ENCODE peak calls at places on chromosomes 13 and 19, in five cellular contexts. D is dorsolateral prefrontal cortex, X is fibroblast of lung, R is GM23338, G is thoracic aorta. S is an unnamed sample.

GRCh38 chr13:105466376-105466775 is 1069.1 kb downstream of the EFNB2 start:
- DNase-seq in R (no peak), D (no peak), X (no peak), G (no peak), S (no peak)

GRCh38 chr19:40264314-40265054 is 20.7 kb downstream of the AKT2 start:
- DNase-seq in G (no peak), R (peak), D (no peak), X (no peak), S (no peak)

GRCh38 chr19:15464394-15465385 is at the start of gene RASAL3:
- DNase-seq in X (no peak), R (peak), D (no peak), G (no peak), S (no peak)

GRCh38 chr13:60265566-60265965 is 101.8 kb upstream of the DIAPH3 start:
- DNase-seq in R (no peak), X (no peak), D (no peak), G (no peak), S (no peak)

GRCh38 chr19:44648536-44649370 is 5.0 kb downstream of the PVR start:
- DNase-seq in R (no peak), X (peak), G (no peak), D (no peak), S (no peak)

GRCh38 chr19:42166336-42166735 is 34.1 kb upstream of the POU2F2 start:
- DNase-seq in D (no peak), X (no peak), G (no peak), R (no peak), S (no peak)

GRCh38 chr13:111411186-111411858 is 90.9 kb downstream of the TEX29 start:
- DNase-seq in G (no peak), D (no peak), R (peak), X (no peak), S (no peak)

GRCh38 chr13:27472941-27473340 is 22.6 kb upstream of the MTIF3 start:
- DNase-seq in D (no peak), R (no peak), X (no peak), G (no peak), S (no peak)

GRCh38 chr19:5547881-5548280 is 19.9 kb downstream of the TINCR start:
- DNase-seq in G (no peak), R (peak), X (peak), D (no peak), S (peak)

GRCh38 chr19:33684550-33685303 is 63.0 kb downstream of the CHST8 start:
- DNase-seq in D (peak), X (no peak), R (no peak), G (no peak), S (no peak)

GRCh38 chr13:106573855-106574254 is 5.9 kb upstream of the ARGLU1 start:
- DNase-seq in X (peak), D (no peak), R (no peak), G (no peak), S (peak)

GRCh38 chr13:29619995-29620394 is 24.5 kb upstream of the SLC7A1 start:
- DNase-seq in X (no peak), R (no peak), D (no peak), G (no peak), S (no peak)

GRCh38 chr13:106802917-106803316 is 235.0 kb upstream of the ARGLU1 start:
- DNase-seq in D (no peak), R (peak), X (no peak), G (no peak), S (no peak)

GRCh38 chr13:100291626-100292025 is 202.7 kb downstream of the PCCA start:
- DNase-seq in R (no peak), D (no peak), X (no peak), G (no peak), S (no peak)

GRCh38 chr19:3601021-3601420 is 5.7 kb downstream of the TBXA2R start:
- DNase-seq in G (no peak), R (no peak), X (no peak), D (no peak), S (no peak)

GRCh38 chr19:44643605-44644390 is at the start of gene PVR:
- DNase-seq in D (peak), X (peak), R (peak), G (peak), S (peak)

GRCh38 chr19:3224346-3225325 is at the start of gene CELF5:
- DNase-seq in R (peak), X (peak), G (no peak), D (no peak), S (peak)

GRCh38 chr13:79056706-79057105 is 349.3 kb downstream of the RBM26 start:
- DNase-seq in R (peak), G (no peak), X (no peak), D (no peak), S (no peak)

GRCh38 chr19:6249296-6249695 is 30.5 kb downstream of the MLLT1 start:
- DNase-seq in G (no peak), R (no peak), D (peak), X (no peak), S (no peak)

GRCh38 chr19:14560776-14561108 is 11.1 kb downstream of the NDUFB7 start:
- DNase-seq in X (no peak), R (no peak), D (no peak), G (no peak), S (no peak)

GRCh38 chr13:85812282-85812681 is 13.1 kb upstream of the SLITRK6 start:
- DNase-seq in G (no peak), R (no peak), D (no peak), X (no peak), S (no peak)

GRCh38 chr19:53881482-53882390 is at the start of gene PRKCG:
- DNase-seq in X (no peak), G (no peak), R (peak), D (no peak), S (peak)

GRCh38 chr19:35748106-35749020 is at the start of gene LIN37:
- DNase-seq in G (peak), X (peak), R (peak), D (peak), S (peak)

GRCh38 chr13:77833331-77833863 is 85.2 kb downstream of the EDNRB start:
- DNase-seq in X (peak), R (no peak), G (no peak), D (no peak), S (no peak)

GRCh38 chr19:48741222-48741999 is 1.0 kb upstream of the RASIP1 start:
- DNase-seq in X (no peak), G (no peak), R (peak), D (no peak), S (peak)

GRCh38 chr13:97372929-97373328 is 61.0 kb upstream of the RAP2A start:
- DNase-seq in G (no peak), X (no peak), D (no peak), R (no peak), S (no peak)

GRCh38 chr19:19618384-19619051 is at the start of gene PBX4:
- DNase-seq in X (peak), R (peak), G (peak), D (peak), S (peak)

GRCh38 chr13:26449063-26449848 is 108.2 kb upstream of the WASF3 start:
- DNase-seq in X (no peak), D (no peak), G (no peak), R (no peak), S (no peak)

GRCh38 chr13:110869231-110869804 is 45.6 kb downstream of the ANKRD10 start:
- DNase-seq in G (no peak), X (no peak), R (peak), D (no peak), S (no peak)

GRCh38 chr13:114154476-114154875 is 22.1 kb upstream of the RASA3 start:
- DNase-seq in X (no peak), R (no peak), G (no peak), D (no peak), S (no peak)

GRCh38 chr19:45824041-45824471 is 8.9 kb upstream of the RSPH6A start:
- DNase-seq in R (no peak), G (no peak), D (peak), X (no peak), S (peak)

GRCh38 chr19:47663435-47663910 is 49.7 kb upstream of the EHD2 start:
- DNase-seq in X (peak), D (no peak), R (no peak), G (no peak), S (no peak)
- H3K4me3 ChIP-seq in X (peak), D (no peak), R (no peak), G (peak), S (no peak)

DNA sequence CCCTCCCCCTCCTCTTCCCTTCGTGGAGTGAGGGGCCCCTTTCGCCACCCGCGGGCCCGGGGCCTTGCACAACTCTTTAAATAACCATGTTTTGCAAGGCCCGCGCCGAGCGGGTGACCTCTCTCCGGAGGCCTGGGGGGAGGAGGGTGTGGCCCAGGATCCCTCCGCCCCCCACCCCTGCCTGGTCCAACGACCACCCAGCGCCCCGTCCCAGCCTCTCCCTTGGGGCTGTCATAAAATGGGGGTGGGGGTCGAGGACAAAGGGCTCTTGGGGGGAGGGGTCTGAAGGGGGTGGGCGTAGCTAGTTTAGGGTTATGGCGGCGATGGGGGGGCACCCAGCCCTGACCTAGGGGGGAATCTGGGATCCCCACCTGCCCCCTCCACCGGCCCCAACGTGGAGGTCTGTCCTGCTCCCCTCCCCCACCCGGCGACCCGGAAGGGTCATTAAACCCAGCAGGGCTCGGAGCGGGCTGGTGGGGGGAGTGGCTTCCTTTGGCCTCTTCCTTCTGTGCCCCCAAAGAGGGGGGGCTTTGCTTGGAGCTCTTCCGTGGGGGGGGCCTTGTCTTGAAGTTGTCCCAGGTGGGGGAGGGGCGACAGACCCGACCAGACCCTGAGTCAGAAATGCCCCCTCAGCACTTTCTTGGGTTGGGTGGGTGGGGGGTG is 1.3 kb downstream of the ARID3A start:
- DNase-seq in G (no peak), X (peak), R (peak), D (no peak), S (peak)
- H3K4me3 ChIP-seq in G (peak), X (peak), R (peak), D (peak), S (peak)

GRCh38 chr13:37647038-37647650 is 48.6 kb upstream of the POSTN start:
- DNase-seq in G (no peak), D (no peak), X (no peak), R (peak), S (no peak)
- H3K4me3 ChIP-seq in G (no peak), D (no peak), X (no peak), R (no peak), S (no peak)

GRCh38 chr13:93225610-93226009 is 997 bp upstream of the GPC6 start:
- DNase-seq in X (no peak), D (no peak), R (no peak), G (no peak), S (no peak)
- H3K4me3 ChIP-seq in X (no peak), D (no peak), R (peak), G (peak), S (no peak)

DNA sequence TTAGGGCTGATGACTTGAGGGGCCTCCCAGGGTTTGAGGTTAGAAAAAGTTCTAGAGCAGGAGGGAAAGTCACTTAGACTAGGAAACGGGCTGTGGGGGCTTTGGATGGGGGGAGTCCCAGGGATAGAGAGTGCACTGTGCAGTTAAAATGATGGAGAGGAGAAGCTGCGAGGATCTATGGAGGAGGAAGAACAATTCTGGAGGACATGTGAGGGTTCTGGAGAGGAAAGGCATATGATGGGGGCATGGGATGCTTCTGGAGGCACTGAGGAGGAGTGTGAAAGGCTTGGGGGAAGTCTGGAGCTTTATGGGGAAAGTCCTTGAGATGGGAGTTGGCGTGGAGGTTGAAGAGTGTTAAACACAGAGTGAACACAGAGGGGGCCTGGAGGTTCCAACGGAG is 2.2 kb downstream of the KCNC3 start:
- DNase-seq in G (no peak), R (no peak), X (no peak), D (no peak), S (no peak)
- H3K4me3 ChIP-seq in G (no peak), R (peak), X (no peak), D (peak), S (no peak)

DNA sequence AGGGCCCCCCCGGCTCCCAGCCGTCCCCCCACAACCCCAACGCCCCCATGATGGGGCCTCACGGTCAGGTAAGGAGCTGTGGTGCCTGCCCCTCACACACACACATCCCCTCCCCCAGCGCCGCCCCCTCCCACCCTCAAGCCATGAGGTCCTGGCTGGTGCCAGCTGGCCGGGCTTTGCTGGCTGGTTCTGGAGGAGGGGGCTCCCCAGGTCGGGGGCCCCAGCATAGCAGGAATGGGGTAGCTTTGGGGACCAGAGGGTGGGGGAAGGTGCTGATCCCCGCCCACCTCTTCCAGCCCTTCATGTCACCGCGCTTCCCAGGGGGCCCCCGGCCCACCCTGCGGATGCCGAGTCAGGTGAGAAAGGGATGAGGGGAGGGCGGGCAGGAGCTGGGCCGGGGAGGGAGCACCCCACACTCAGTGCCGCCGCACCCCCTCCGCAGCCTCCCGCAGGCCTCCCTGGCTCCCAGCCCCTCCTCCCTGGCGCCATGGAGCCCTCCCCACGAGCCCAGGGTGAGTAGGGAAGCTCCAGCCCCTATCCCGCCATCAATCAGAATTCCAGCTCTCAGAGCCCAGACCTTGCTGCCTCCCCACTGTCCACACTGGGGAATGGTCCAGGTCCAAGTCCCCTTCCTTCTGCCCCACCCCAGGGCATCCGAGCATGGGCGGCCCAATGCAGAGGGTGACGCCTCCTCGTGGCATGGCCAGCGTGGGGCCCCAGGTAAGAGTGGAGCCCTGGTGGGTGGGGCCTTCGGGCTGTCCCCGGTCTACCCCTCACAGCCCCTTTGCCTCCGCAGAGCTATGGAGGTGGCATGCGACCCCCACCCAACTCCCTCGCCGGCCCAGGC is 6.4 kb downstream of the ISYNA1 start:
- DNase-seq in X (no peak), D (no peak), G (no peak), R (peak), S (no peak)
- H3K4me3 ChIP-seq in X (no peak), D (no peak), G (no peak), R (peak), S (no peak)

DNA sequence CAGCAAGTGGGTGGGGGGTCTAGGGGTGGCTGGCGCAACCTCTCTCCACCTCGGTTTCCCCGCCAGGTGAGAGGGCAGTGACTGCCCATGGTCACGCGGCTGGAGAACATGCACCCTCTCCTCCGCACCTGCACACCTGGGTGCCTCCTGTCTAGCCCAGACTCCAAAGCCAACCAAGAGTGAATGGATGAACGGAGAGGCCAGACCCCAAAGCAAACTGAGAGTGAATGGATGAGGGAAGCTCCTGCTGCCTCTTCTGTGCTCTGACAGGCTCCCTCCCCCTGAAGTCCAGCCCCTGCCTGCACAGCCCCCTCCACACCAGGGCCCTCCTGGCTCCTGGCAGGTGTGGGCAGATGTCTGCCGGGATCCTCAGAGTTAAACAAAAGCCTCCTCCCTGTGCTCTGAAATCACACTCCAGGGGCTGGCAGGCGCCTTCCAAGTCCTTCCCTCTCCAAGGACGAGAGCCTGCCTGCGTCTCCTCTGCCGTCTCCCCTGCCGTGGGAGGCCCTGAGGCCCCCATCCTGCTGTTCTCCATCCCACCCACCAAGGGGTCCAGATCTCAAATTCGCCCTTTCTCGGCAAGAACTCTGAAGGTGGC is 2.2 kb downstream of the SBNO2 start:
- DNase-seq in D (no peak), G (no peak), X (no peak), R (no peak), S (peak)
- H3K4me3 ChIP-seq in D (peak), G (peak), X (peak), R (peak), S (peak)

GRCh38 chr13:74847966-74848365 is 634.0 kb downstream of the TBC1D4 start:
- DNase-seq in D (no peak), R (no peak), G (no peak), X (no peak), S (no peak)
- H3K4me3 ChIP-seq in D (no peak), R (no peak), G (no peak), X (no peak), S (no peak)

S was measured in stomach.